ENCODE peak calls at places on chromosomes 16 and 17, in six cellular contexts. Z is fibroblast of the aortic adventitia, T is cardiac fibroblast, J is tibial artery, B is mesothelial cell of epicardium, N is A673. K is an unnamed sample.

GRCh38 chr16:1144476-1145382 is 8.2 kb upstream of the CACNA1H start:
- DNase-seq in B (no peak), J (no peak), N (no peak), T (no peak), Z (no peak), K (no peak)

GRCh38 chr16:90035902-90036301 is 16.6 kb upstream of the DBNDD1 start:
- DNase-seq in Z (no peak), J (no peak), N (no peak), T (no peak), B (no peak), K (no peak)

GRCh38 chr17:11251561-11252107 is 10.6 kb downstream of the SHISA6 start:
- DNase-seq in Z (no peak), T (no peak), J (no peak), N (peak; percentile 27), B (no peak), K (no peak)

GRCh38 chr17:50865060-50865867 is 890 bp downstream of the TOB1 start:
- DNase-seq in Z (peak; percentile 52), T (peak; percentile 51), N (peak; percentile 70), B (no peak), J (peak; percentile 85), K (peak; percentile 48)

GRCh38 chr16:31201511-31202401 is 804 bp downstream of the PYCARD start:
- DNase-seq in B (no peak), J (no peak), T (no peak), Z (no peak), N (no peak), K (peak; percentile 30)

GRCh38 chr17:78140169-78141051 is 5.8 kb upstream of the C17orf99 start:
- DNase-seq in B (peak; percentile 51), T (peak; percentile 72), Z (peak; percentile 33), N (peak; percentile 98), J (peak; percentile 90), K (peak; percentile 78)

GRCh38 chr17:31627960-31628359 is 231.1 kb downstream of the COPRS start:
- DNase-seq in N (no peak), Z (peak; percentile 73), J (no peak), T (no peak), B (no peak), K (no peak)

GRCh38 chr16:30356401-30357084 is 1.4 kb upstream of the CD2BP2 start:
- DNase-seq in Z (no peak), T (no peak), N (no peak), B (no peak), J (peak; percentile 64), K (no peak)

GRCh38 chr17:72465191-72466024 is 344.6 kb downstream of the SOX9 start:
- DNase-seq in N (peak; percentile 70), T (peak; percentile 49), Z (peak; percentile 46), B (no peak), J (peak; percentile 64), K (no peak)

GRCh38 chr16:65318138-65318537 is 196.3 kb upstream of the CDH11 start:
- DNase-seq in J (no peak), T (no peak), B (no peak), Z (no peak), N (no peak), K (peak; percentile 40)

GRCh38 chr16:10895053-10895946 is 18.3 kb downstream of the CIITA start:
- DNase-seq in T (peak; percentile 40), B (peak; percentile 76), J (no peak), Z (peak; percentile 31), N (peak; percentile 62), K (no peak)

GRCh38 chr17:79543566-79543965 is 67.3 kb downstream of the RBFOX3 start:
- DNase-seq in Z (no peak), B (no peak), T (no peak), N (no peak), J (no peak), K (no peak)

GRCh38 chr17:8963665-8964258 is 1.7 kb downstream of the PIK3R5 start:
- DNase-seq in B (no peak), T (no peak), N (no peak), Z (no peak), J (no peak), K (no peak)

GRCh38 chr16:74695450-74696422 is 4.9 kb downstream of the MLKL start:
- DNase-seq in Z (peak; percentile 95), N (peak; percentile 88), T (peak; percentile 95), J (peak; percentile 89), B (peak; percentile 62), K (peak; percentile 61)

GRCh38 chr17:66963521-66964082 is 905 bp upstream of the CACNG4 start:
- DNase-seq in N (no peak), Z (no peak), B (no peak), T (no peak), J (no peak), K (peak; percentile 30)

GRCh38 chr17:2067559-2067958 is 12.7 kb downstream of the HIC1 start:
- DNase-seq in Z (peak; percentile 73), T (peak; percentile 86), J (no peak), B (no peak), N (no peak), K (no peak)

GRCh38 chr16:80526418-80527061 is 14.3 kb upstream of the DYNLRB2 start:
- DNase-seq in N (peak; percentile 64), Z (peak; percentile 75), T (peak; percentile 74), J (no peak), B (no peak), K (peak; percentile 46)

GRCh38 chr17:73342057-73342522 is 30.3 kb upstream of the CDC42EP4 start:
- DNase-seq in Z (peak; percentile 91), N (peak; percentile 88), J (peak; percentile 84), B (no peak), T (peak; percentile 96), K (peak; percentile 80)

GRCh38 chr17:62666801-62667591 is 39.5 kb downstream of the MRC2 start:
- DNase-seq in N (no peak), Z (no peak), J (peak; percentile 59), B (no peak), T (no peak), K (no peak)

GRCh38 chr17:73301359-73301758 is 10.4 kb downstream of the CDC42EP4 start:
- DNase-seq in N (no peak), B (no peak), T (no peak), Z (no peak), J (no peak), K (no peak)

GRCh38 chr16:56983211-56983751 is 6.1 kb upstream of the NLRC5 start:
- DNase-seq in N (no peak), J (peak; percentile 62), B (no peak), Z (no peak), T (no peak), K (no peak)

GRCh38 chr17:4858068-4858879 is 25.1 kb downstream of the MINK1 start:
- DNase-seq in J (no peak), N (no peak), B (no peak), Z (peak; percentile 36), T (peak; percentile 70), K (no peak)

DNA sequence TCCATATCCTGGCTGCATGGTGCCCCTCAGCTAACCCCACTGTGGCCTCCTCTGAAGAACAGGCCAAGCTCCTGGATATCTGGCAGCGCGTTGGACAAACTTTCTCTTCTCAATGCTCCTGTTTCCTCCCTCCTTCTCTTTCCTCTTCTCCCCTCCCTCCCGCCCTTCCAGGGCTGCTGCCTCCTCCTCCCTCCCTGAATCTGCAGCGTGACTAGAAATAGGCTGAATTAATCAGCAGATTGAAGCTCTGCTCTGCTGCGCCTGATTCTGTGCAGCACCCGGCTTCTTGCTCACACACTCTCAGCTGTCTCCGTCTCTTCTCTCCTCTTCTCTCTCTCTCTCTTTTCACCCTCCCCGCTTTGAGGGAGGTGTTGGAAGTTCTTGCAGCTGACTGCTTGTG is 19.8 kb downstream of the TMEM94 start:
- DNase-seq in B (no peak), Z (peak; percentile 42), T (peak; percentile 66), N (no peak), J (no peak), K (no peak)
- TF ChIP-seq CTCF in B (no peak), Z (no peak), T (no peak), N (no peak), J (no peak), K (no peak)

GRCh38 chr17:76237859-76238313 is 2.4 kb downstream of the RNF157 start:
- DNase-seq in N (no peak), J (no peak), T (no peak), B (no peak), Z (no peak), K (no peak)

GRCh38 chr17:76233588-76234353 is 6.5 kb downstream of the RNF157 start:
- DNase-seq in J (no peak), Z (no peak), N (no peak), T (no peak), B (no peak), K (no peak)

GRCh38 chr17:76236603-76237002 is 3.7 kb downstream of the RNF157 start:
- DNase-seq in B (no peak), Z (no peak), J (no peak), N (no peak), T (no peak), K (no peak)

GRCh38 chr17:76234354-76234679 is 6.0 kb downstream of the RNF157 start:
- DNase-seq in Z (no peak), N (no peak), T (no peak), B (no peak), J (no peak), K (no peak)

GRCh38 chr17:76235883-76236282 is 4.4 kb downstream of the RNF157 start:
- DNase-seq in Z (no peak), B (no peak), J (no peak), T (no peak), N (no peak), K (no peak)
- TF ChIP-seq CTCF in Z (no peak), B (no peak), J (no peak), T (no peak), N (no peak), K (no peak)

DNA sequence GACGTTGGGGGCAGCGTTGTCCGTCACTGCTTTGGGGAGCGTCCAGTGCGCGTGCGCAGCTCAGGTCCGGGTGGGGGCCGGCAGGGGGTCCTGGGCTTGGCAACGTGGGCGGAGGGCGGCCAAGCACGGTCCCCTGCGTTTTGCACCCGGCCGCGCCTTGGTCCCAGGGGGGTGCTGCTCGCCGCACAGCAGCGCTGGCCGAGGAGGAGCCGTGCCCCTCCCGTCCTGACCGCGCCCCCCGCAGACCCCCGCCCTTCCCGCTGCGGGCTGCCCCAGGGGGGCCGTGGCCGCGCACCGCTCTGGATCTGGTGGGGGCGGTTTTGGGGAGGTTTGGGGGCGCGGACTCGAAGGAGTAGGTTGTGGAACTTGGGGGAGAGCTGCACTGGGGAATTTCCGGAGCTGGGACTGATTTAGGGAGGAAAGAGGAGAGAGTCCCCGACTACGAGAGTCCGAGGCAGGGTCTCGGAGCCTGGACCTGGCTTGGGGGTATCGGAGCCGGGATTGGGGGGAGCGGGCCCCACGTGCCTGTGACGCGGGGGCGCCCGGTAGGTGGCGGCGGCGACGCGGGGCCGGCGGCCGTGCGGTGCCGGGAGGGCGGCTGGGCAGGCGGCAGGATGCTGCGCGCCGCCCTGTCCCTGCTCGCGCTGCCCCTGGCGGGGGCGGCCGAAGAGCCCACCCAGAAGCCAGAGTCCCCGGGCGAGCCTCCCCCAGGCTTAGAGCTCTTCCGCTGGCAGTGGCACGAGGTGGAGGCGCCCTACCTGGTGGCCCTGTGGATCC is at the start of gene SLC9A5:
- DNase-seq in B (no peak), J (no peak), T (no peak), Z (no peak), N (no peak), K (peak; percentile 46)
- TF ChIP-seq CTCF in B (no peak), J (no peak), T (no peak), Z (no peak), N (peak; percentile 19), K (no peak)

DNA sequence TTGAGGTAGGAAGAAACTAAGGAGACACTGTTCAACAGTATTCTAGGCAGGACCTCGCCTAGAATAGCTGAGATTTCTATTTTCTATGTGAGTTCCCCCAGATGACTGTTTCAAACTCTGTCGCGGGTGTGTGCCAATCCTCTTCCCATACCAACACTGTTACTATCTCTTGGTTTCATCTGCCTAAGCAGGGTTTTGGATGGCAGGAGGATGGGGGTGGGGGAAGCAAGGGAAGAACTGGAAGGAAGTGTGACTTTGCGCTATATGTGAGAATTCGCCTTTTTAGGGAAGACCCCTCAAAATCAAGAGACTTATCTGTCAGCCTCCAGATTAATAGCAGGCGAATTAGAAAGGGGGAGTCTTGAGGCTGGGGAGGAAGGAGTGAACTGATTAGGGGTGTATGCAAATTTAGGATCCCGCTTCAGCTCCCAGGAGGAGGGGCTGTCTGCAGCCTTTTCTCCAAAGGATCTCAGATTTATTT is 521 bp upstream of the G6PC3 start:
- DNase-seq in J (no peak), T (peak; percentile 29), Z (peak; percentile 11), N (peak; percentile 38), B (no peak), K (no peak)
- TF ChIP-seq CTCF in J (no peak), T (no peak), Z (no peak), N (no peak), B (no peak), K (no peak)

K was measured in glutamatergic neuron.